ENCODE peak calls at places on chromosomes 1 and 21, in seven cellular contexts. X, O, S, G, V, H and P are unnamed samples.

GRCh38 chr1:202624781-202625108 is 85.5 kb downstream of the SYT2 start:
- DNase-seq in S (no peak), O (no peak), X (no peak), V (no peak), G (no peak), H (no peak), P (no peak)

GRCh38 chr1:228005511-228006033 is 1.2 kb upstream of the WNT3A start:
- DNase-seq in G (no peak), X (no peak), S (no peak), O (no peak), V (no peak), H (no peak), P (no peak)

GRCh38 chr1:100322436-100323211 is 29.7 kb upstream of the CDC14A start:
- DNase-seq in X (peak; percentile 60), S (no peak), V (peak; percentile 4), G (no peak), H (no peak), O (no peak), P (peak; percentile 34)

GRCh38 chr1:25816112-25816718 is 3.5 kb upstream of the MTFR1L start:
- DNase-seq in H (no peak), X (no peak), O (no peak), G (no peak), V (no peak), S (no peak), P (no peak)

GRCh38 chr1:224939844-224940425 is 10.5 kb downstream of the DNAH14 start:
- DNase-seq in S (no peak), G (no peak), X (no peak), V (no peak), O (no peak), H (no peak), P (no peak)

GRCh38 chr1:1596493-1597274 is 3.3 kb downstream of the FNDC10 start:
- DNase-seq in X (no peak), V (no peak), G (no peak), S (no peak), O (no peak), H (no peak), P (no peak)

GRCh38 chr1:226647719-226648118 is 91.4 kb downstream of the ITPKB start:
- DNase-seq in V (no peak), H (no peak), O (peak; percentile 33), G (no peak), S (no peak), X (no peak), P (no peak)

GRCh38 chr1:179155615-179156014 is 73.7 kb downstream of the TOR3A start:
- DNase-seq in H (no peak), S (no peak), X (no peak), G (no peak), V (no peak), O (no peak), P (no peak)

GRCh38 chr1:220363196-220363831 is 91.1 kb upstream of the RAB3GAP2 start:
- DNase-seq in O (no peak), H (no peak), X (no peak), G (no peak), S (no peak), V (no peak), P (no peak)

GRCh38 chr21:14875704-14876364 is 189.0 kb downstream of the NRIP1 start:
- DNase-seq in H (no peak), X (no peak), O (no peak), G (no peak), V (no peak), S (no peak), P (no peak)

GRCh38 chr1:160115545-160116276 is at the start of gene ATP1A2:
- DNase-seq in X (no peak), V (no peak), H (no peak), S (no peak), O (no peak), G (no peak), P (no peak)

GRCh38 chr1:20958430-20958829 is 171.3 kb upstream of the HP1BP3 start:
- DNase-seq in G (no peak), X (no peak), H (no peak), O (no peak), S (no peak), V (no peak), P (no peak)

GRCh38 chr1:184929711-184930202 is 44.6 kb downstream of the NIBAN1 start:
- DNase-seq in O (no peak), S (no peak), X (peak; percentile 41), G (no peak), V (no peak), H (no peak), P (no peak)

GRCh38 chr1:66542811-66543767 is 9.1 kb downstream of the SGIP1 start:
- DNase-seq in O (peak; percentile 71), G (no peak), H (peak; percentile 61), V (no peak), X (peak; percentile 61), S (no peak), P (peak; percentile 88)

GRCh38 chr1:174232761-174233160 is 73.4 kb downstream of the RABGAP1L start:
- DNase-seq in S (no peak), V (no peak), G (no peak), O (no peak), X (no peak), H (no peak), P (no peak)

GRCh38 chr21:32096411-32096810 is 182.4 kb downstream of the MIS18A start:
- DNase-seq in O (no peak), H (no peak), V (peak; percentile 10), G (no peak), X (no peak), S (no peak), P (no peak)

GRCh38 chr1:242811092-242811840 is 286.8 kb upstream of the PLD5 start:
- DNase-seq in V (no peak), X (no peak), O (no peak), G (no peak), H (no peak), S (no peak), P (no peak)

GRCh38 chr1:165345502-165345901 is 11.0 kb downstream of the LMX1A start:
- DNase-seq in X (no peak), S (no peak), H (no peak), O (no peak), V (no peak), G (no peak), P (no peak)

GRCh38 chr1:211549092-211549749 is 29.7 kb downstream of the SLC30A1 start:
- DNase-seq in H (no peak), V (no peak), G (no peak), O (peak; percentile 64), X (no peak), S (no peak), P (no peak)

GRCh38 chr1:84998642-84999280 is 1.8 kb upstream of the MCOLN2 start:
- DNase-seq in V (no peak), O (peak; percentile 48), G (no peak), S (no peak), X (peak; percentile 25), H (no peak), P (no peak)

GRCh38 chr1:50047916-50048694 is 24.4 kb upstream of the AGBL4 start:
- DNase-seq in V (no peak), G (no peak), S (no peak), X (no peak), H (no peak), O (peak; percentile 47), P (no peak)

GRCh38 chr1:50108497-50109073 is at the start of gene ELAVL4:
- DNase-seq in V (no peak), H (no peak), O (no peak), X (no peak), G (no peak), S (no peak), P (no peak)

GRCh38 chr1:90922996-90923395 is 98.8 kb downstream of the ZNF644 start:
- DNase-seq in O (no peak), X (no peak), H (no peak), G (no peak), V (no peak), S (no peak), P (no peak)

GRCh38 chr1:232699814-232700213 is 69.9 kb upstream of the SIPA1L2 start:
- DNase-seq in G (no peak), S (no peak), V (no peak), H (no peak), O (no peak), X (no peak), P (no peak)

GRCh38 chr1:114043046-114043445 is 63.8 kb downstream of the OLFML3 start:
- DNase-seq in H (no peak), G (no peak), X (no peak), O (no peak), V (no peak), S (no peak), P (no peak)

GRCh38 chr1:173478099-173478555 is 992 bp downstream of the PRDX6 start:
- DNase-seq in V (peak; percentile 58), S (peak; percentile 76), X (peak; percentile 92), O (peak; percentile 68), G (no peak), H (no peak), P (no peak)

GRCh38 chr1:234149217-234149616 is 224.0 kb upstream of the COA6 start:
- DNase-seq in G (no peak), H (no peak), V (no peak), S (no peak), X (no peak), O (no peak), P (no peak)

GRCh38 chr1:174131032-174131638 is 28.2 kb upstream of the RABGAP1L start:
- DNase-seq in O (no peak), S (no peak), V (no peak), X (no peak), G (no peak), H (no peak), P (no peak)

GRCh38 chr1:174872615-174873058 is 127.1 kb upstream of the CACYBP start:
- DNase-seq in O (no peak), X (peak; percentile 6), G (no peak), H (no peak), S (no peak), V (no peak), P (no peak)

GRCh38 chr1:22521692-22522091 is 41.6 kb upstream of the EPHA8 start:
- DNase-seq in O (no peak), H (no peak), S (no peak), X (no peak), V (no peak), G (no peak), P (no peak)

GRCh38 chr1:225941949-225942222 is 866 bp upstream of the LEFTY2 start:
- DNase-seq in V (no peak), X (no peak), O (no peak), S (no peak), H (no peak), G (no peak), P (no peak)